ENCODE peak calls at places on chromosome 1, in ten cellular contexts. R is colonic mucosa, I is right lobe of liver, V is transverse colon, Z is cardiac muscle cell, H is heart right ventricle, T is esophagus muscularis mucosa, F is astrocyte, Q is ascending aorta, X is upper lobe of right lung. S is an unnamed sample.

GRCh38 chr1:157249326-157249725 is 111.1 kb upstream of the ETV3 start:
- DNase-seq in Z (no peak), T (no peak), F (no peak), R (no peak), X (no peak), H (no peak), Q (no peak), I (no peak), V (no peak), S (no peak)

GRCh38 chr1:13820456-13820855 is 120.5 kb downstream of the PRDM2 start:
- DNase-seq in I (no peak), V (no peak), T (no peak), Z (no peak), Q (peak; percentile 43), H (no peak), F (no peak), X (peak; percentile 54), R (no peak), S (no peak)

GRCh38 chr1:27391511-27392095 is 819 bp upstream of the GPR3 start:
- DNase-seq in H (peak; percentile 70), X (peak; percentile 74), I (no peak), Z (peak; percentile 38), F (peak; percentile 56), R (peak; percentile 68), T (no peak), V (peak; percentile 49), Q (peak; percentile 76), S (no peak)

GRCh38 chr1:109255097-109255651 is 5.8 kb downstream of the CELSR2 start:
- DNase-seq in Q (no peak), X (no peak), V (no peak), R (no peak), F (no peak), H (no peak), I (no peak), Z (no peak), T (no peak), S (peak; percentile 17)

GRCh38 chr1:19452221-19452663 is 33.1 kb downstream of the CAPZB start:
- DNase-seq in V (no peak), F (peak; percentile 82), T (no peak), Z (no peak), Q (peak; percentile 94), I (no peak), H (no peak), R (peak; percentile 52), X (no peak), S (no peak)

GRCh38 chr1:81305997-81306452 is 494.7 kb upstream of the ADGRL2 start:
- DNase-seq in V (no peak), H (peak; percentile 24), X (no peak), Q (no peak), Z (peak; percentile 53), I (no peak), F (peak; percentile 51), T (no peak), R (peak; percentile 23), S (peak; percentile 47)

GRCh38 chr1:119323216-119323982 is 45.2 kb upstream of the HAO2 start:
- DNase-seq in R (no peak), F (no peak), X (no peak), I (no peak), Z (no peak), Q (no peak), T (no peak), H (peak; percentile 20), V (no peak), S (no peak)

GRCh38 chr1:201260648-201261311 is 22.5 kb upstream of the PKP1 start:
- DNase-seq in Z (no peak), I (no peak), F (no peak), X (no peak), R (no peak), T (peak; percentile 74), V (no peak), H (no peak), Q (peak; percentile 35), S (no peak)

GRCh38 chr1:14443164-14443787 is 155.2 kb upstream of the KAZN start:
- DNase-seq in Z (peak; percentile 7), Q (no peak), F (peak; percentile 18), X (no peak), R (no peak), V (no peak), H (no peak), T (no peak), I (no peak), S (peak; percentile 83)

GRCh38 chr1:87325982-87326738 is 2.5 kb upstream of the LMO4 start:
- DNase-seq in T (no peak), H (peak; percentile 63), V (peak; percentile 49), I (no peak), Q (no peak), F (peak; percentile 17), R (peak; percentile 78), Z (peak; percentile 65), X (no peak), S (peak; percentile 28)

GRCh38 chr1:236018885-236019453 is 45.9 kb downstream of the NID1 start:
- DNase-seq in R (peak; percentile 48), X (no peak), F (no peak), T (peak; percentile 95), V (peak; percentile 62), H (peak; percentile 86), Q (peak; percentile 86), Z (no peak), I (peak; percentile 86), S (no peak)

GRCh38 chr1:167629681-167630567 is at the start of gene RCSD1:
- DNase-seq in I (peak; percentile 67), R (no peak), F (no peak), T (no peak), Q (no peak), V (peak; percentile 56), H (peak; percentile 74), X (peak; percentile 82), Z (peak; percentile 79), S (no peak)

DNA sequence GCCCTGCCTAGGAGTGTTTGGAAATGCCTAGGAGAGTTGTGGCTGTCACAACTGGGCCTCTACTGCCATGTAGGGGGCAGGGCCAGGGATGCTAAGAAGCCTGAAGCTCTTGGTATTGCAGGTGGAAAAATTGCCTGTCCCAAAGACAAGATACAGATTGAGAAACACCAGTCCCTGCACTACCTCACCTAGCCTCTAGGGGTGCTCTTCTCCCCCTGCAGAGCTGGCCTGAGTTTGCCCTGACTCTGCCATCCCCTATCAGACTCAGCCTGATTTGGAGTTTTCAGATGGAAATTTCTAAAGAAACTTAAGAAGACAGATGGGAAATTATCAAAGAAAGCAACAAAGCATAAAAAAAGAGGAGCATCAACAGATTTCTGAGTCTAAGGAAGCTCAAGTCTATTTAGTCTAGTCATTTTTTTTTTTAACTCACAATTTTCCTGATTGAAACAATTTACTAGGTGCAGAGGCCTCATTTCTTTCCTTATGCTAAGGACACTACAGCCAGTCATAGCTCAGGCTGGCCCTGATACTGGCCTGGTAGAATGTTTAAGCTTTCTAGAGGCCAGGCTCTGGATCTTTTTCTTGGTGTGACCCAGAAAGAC is 61.4 kb upstream of the LRRN2 start:
- DNase-seq in T (peak; percentile 86), H (no peak), X (no peak), V (peak; percentile 63), Z (peak; percentile 50), F (peak; percentile 15), I (no peak), Q (no peak), R (peak; percentile 61), S (peak; percentile 66)
- H3K4me1 ChIP-seq in T (no peaks in the 10 kb centered on the region), H (no peaks in the 10 kb centered on the region), X (no peaks in the 10 kb centered on the region), V (no peaks in the 10 kb centered on the region), Z (peaks cover 16% of the 10 kb centered on the region), F (no peaks in the 10 kb centered on the region), I (no peaks in the 10 kb centered on the region), Q (no peaks in the 10 kb centered on the region), R (no peaks in the 10 kb centered on the region), S (peaks cover 15% of the 10 kb centered on the region)

GRCh38 chr1:223708651-223709268 is 3.6 kb upstream of the CAPN2 start:
- DNase-seq in I (no peak), F (no peak), Q (peak; percentile 53), V (no peak), R (no peak), T (no peak), X (no peak), Z (no peak), H (no peak), S (no peak)

GRCh38 chr1:223706077-223706988 is 6.0 kb upstream of the CAPN2 start:
- DNase-seq in T (no peak), Z (peak; percentile 88), Q (peak; percentile 62), X (no peak), R (peak; percentile 60), V (peak; percentile 42), I (no peak), F (peak; percentile 84), H (no peak), S (peak; percentile 55)

GRCh38 chr1:223707270-223708000 is 4.9 kb upstream of the CAPN2 start:
- DNase-seq in I (no peak), Z (no peak), Q (peak; percentile 92), F (peak; percentile 100), X (peak; percentile 76), V (peak; percentile 77), T (no peak), R (peak; percentile 80), H (peak; percentile 67), S (peak; percentile 52)

GRCh38 chr1:223709598-223709997 is 2.7 kb upstream of the CAPN2 start:
- DNase-seq in F (no peak), H (no peak), R (no peak), I (no peak), Z (no peak), Q (peak; percentile 1), T (no peak), X (no peak), V (no peak), S (no peak)

DNA sequence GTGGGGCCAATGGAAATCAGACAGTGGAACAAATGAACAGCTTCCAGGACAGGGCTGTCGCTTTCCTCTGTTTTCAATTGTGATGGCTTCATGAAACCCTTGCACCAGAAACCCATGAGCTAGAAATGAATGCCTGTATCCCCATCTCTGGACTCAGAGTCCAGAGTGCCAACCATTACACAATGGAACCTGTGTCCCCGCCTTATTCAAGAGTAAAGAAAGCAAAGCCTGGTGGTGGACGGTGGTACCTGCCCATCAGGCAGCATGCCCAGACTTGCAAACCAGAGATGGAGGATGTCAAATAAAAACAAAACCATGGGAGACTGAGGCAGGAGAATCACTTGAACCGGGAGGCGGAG is 4.4 kb upstream of the CAPN2 start:
- DNase-seq in T (no peak), V (peak; percentile 44), Q (peak; percentile 62), Z (no peak), I (peak; percentile 64), R (no peak), X (no peak), F (no peak), H (no peak), S (no peak)
- TF ChIP-seq CTCF in T (no peak), V (peak; percentile 20), Q (no peak), Z (peak; percentile 17), I (no peak), R (no peak), X (peak; percentile 25), F (no peak), H (peak; percentile 23), S (peak; percentile 9)

DNA sequence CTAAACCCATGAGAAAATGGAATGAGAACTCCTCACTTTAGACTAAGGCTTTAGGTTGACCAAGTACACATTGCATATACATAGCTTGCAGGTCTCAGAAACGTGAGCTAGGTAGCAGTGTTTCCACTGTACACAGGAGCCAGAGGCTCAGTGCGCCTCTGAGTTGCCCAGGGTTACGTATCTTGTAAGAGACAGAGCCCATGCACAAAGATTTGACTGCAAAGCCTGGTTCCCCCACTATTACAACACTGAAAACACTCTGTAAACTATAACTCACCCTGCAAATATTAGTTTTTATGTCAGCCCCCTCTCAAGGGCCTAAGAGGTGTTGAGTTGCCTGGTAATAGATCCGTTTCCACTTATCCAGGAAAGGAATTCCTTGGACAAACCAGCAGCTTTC is 25.5 kb downstream of the TENT5C start:
- DNase-seq in T (no peak), V (no peak), X (no peak), H (no peak), Z (peak; percentile 3), Q (peak; percentile 44), F (no peak), R (no peak), I (no peak), S (no peak)
- H3K4me1 ChIP-seq in T (no peaks in the 10 kb centered on the region), V (no peaks in the 10 kb centered on the region), X (peaks cover 17% of the 10 kb centered on the region), H (peaks cover 19% of the 10 kb centered on the region), Z (peaks cover 14% of the 10 kb centered on the region), Q (no peaks in the 10 kb centered on the region), F (no peaks in the 10 kb centered on the region), R (no peaks in the 10 kb centered on the region), I (peaks cover 39% of the 10 kb centered on the region), S (no peaks in the 10 kb centered on the region)

GRCh38 chr1:91501527-91501859 is 842 bp downstream of the CDC7 start:
- DNase-seq in X (no peak), Z (no peak), V (no peak), R (no peak), F (peak; percentile 40), Q (no peak), I (no peak), T (no peak), H (no peak), S (no peak)
- TF ChIP-seq CTCF in X (no peak), Z (no peak), V (no peak), R (peak; percentile 5), F (no peak), Q (no peak), I (no peak), T (no peak), H (no peak), S (no peak)